ENCODE peak calls at places on chromosomes 3 and 15, in nine cellular contexts. O is activated naive CD4-positive, alpha-beta T cell; B is adipocyte; E is neural crest cell; J is stimulated activated CD4-positive, alpha-beta T cell treated with anti-CD3 and anti-CD28 coated beads, TNF-alpha, amount 100 ng/mL, for 24 hours; C is NCI-H1436 treated with DMSO at 0.1 percent for 48 hours; M is progenitor cell of endocrine pancreas; P is brain microvascular endothelial cell; L is T-helper 9 cell. S is an unnamed sample.

GRCh38 chr3:157611176-157611575 is 108.0 kb upstream of the VEPH1 start:
- DNase-seq in J (no peak), L (no peak), O (no peak), B (no peak), M (no peak), C (no peak), E (no peak), P (no peak), S (no peak)

GRCh38 chr3:134627831-134628230 is 23.0 kb downstream of the KY start:
- DNase-seq in M (peak), C (no peak), P (no peak), B (no peak), L (no peak), J (no peak), O (no peak), E (no peak), S (no peak)

GRCh38 chr3:55984631-55985030 is 483.6 kb downstream of the ERC2 start:
- DNase-seq in M (no peak), E (no peak), P (no peak), O (no peak), L (no peak), B (no peak), C (no peak), J (no peak), S (no peak)

GRCh38 chr15:35519536-35520149 is 26.3 kb downstream of the DPH6 start:
- DNase-seq in M (no peak), O (no peak), L (no peak), B (peak), C (no peak), P (peak), E (no peak), J (no peak), S (peak)

GRCh38 chr3:81782585-81782984 is 21.1 kb upstream of the GBE1 start:
- DNase-seq in J (no peak), B (no peak), L (no peak), P (no peak), C (no peak), E (no peak), O (no peak), M (no peak), S (no peak)

GRCh38 chr15:64897345-64897985 is 14.2 kb upstream of the ANKDD1A start:
- DNase-seq in L (no peak), B (peak), J (no peak), M (no peak), O (no peak), C (no peak), P (peak), E (no peak), S (no peak)

GRCh38 chr3:51717446-51717845 is 10.6 kb downstream of the GRM2 start:
- DNase-seq in L (no peak), O (no peak), B (no peak), J (no peak), P (no peak), C (no peak), E (no peak), M (no peak), S (no peak)

GRCh38 chr15:41621200-41622193 is 38.7 kb upstream of the MGA start:
- DNase-seq in C (peak), O (peak), E (peak), L (peak), B (peak), P (peak), M (peak), J (peak), S (peak)

GRCh38 chr15:86772369-86773059 is 692.8 kb downstream of the AGBL1 start:
- DNase-seq in B (no peak), O (no peak), P (no peak), E (no peak), L (no peak), J (no peak), M (no peak), C (no peak), S (no peak)

GRCh38 chr15:101362359-101362758 is 67.3 kb upstream of the SNRPA1 start:
- DNase-seq in C (no peak), J (no peak), B (no peak), P (no peak), O (no peak), E (no peak), M (no peak), L (no peak), S (no peak)

GRCh38 chr15:35533130-35534110 is 12.5 kb downstream of the DPH6 start:
- DNase-seq in C (no peak), O (no peak), M (no peak), B (peak), L (no peak), J (no peak), E (no peak), P (peak), S (no peak)

GRCh38 chr3:131091768-131092167 is 65.1 kb downstream of the NEK11 start:
- DNase-seq in L (no peak), O (no peak), J (no peak), C (no peak), P (peak), M (no peak), B (peak), E (no peak), S (no peak)

GRCh38 chr15:43390723-43391122 is 19.8 kb downstream of the TUBGCP4 start:
- DNase-seq in J (no peak), O (no peak), L (no peak), P (peak), E (no peak), C (no peak), M (no peak), B (no peak), S (no peak)

GRCh38 chr3:52775877-52776276 is 1.5 kb upstream of the ITIH1 start:
- DNase-seq in C (no peak), O (no peak), L (no peak), M (no peak), B (no peak), E (no peak), J (no peak), P (no peak), S (no peak)

GRCh38 chr3:27322634-27323033 is 46.5 kb downstream of the NEK10 start:
- DNase-seq in C (no peak), M (no peak), O (no peak), J (no peak), P (no peak), E (no peak), B (peak), L (no peak), S (no peak)

GRCh38 chr15:47196057-47196456 is 521.2 kb upstream of the SEMA6D start:
- DNase-seq in L (no peak), C (peak), M (peak), E (peak), J (no peak), O (no peak), B (peak), P (peak), S (peak)

GRCh38 chr3:172187511-172187910 is 148.1 kb downstream of the FNDC3B start:
- DNase-seq in C (no peak), L (no peak), M (no peak), J (no peak), B (no peak), P (no peak), O (no peak), E (no peak), S (no peak)